ENCODE peak calls at places on chromosomes 5 and 9, in seven cellular contexts. One of them, this sample, is unnamed.

GRCh38 chr5:168186289-168187074 is 105.0 kb upstream of the WWC1 start:
- DNase-seq in substantia nigra: no peak
- DNase-seq in A172: no peak
- DNase-seq in activated effector memory CD4-positive, alpha-beta T cell treated with anti-CD3 and anti-CD28 coated beads, Interleukin-2, amount 50 U/mL, for 16 hours: no peak
- DNase-seq in cardiac fibroblast: no peak
- DNase-seq in frontal cortex: no peak
- DNase-seq in sciatic nerve: no peak
- DNase-seq in this sample: no peak

GRCh38 chr9:133347515-133347984 is 381 bp downstream of the MED22 start:
- DNase-seq in substantia nigra: no peak
- DNase-seq in A172: peak
- DNase-seq in activated effector memory CD4-positive, alpha-beta T cell treated with anti-CD3 and anti-CD28 coated beads, Interleukin-2, amount 50 U/mL, for 16 hours: no peak
- DNase-seq in cardiac fibroblast: peak
- DNase-seq in frontal cortex: no peak
- DNase-seq in sciatic nerve: no peak
- DNase-seq in this sample: peak

GRCh38 chr5:167511-167910 is 23.8 kb upstream of the LRRC14B start:
- DNase-seq in substantia nigra: no peak
- DNase-seq in A172: no peak
- DNase-seq in activated effector memory CD4-positive, alpha-beta T cell treated with anti-CD3 and anti-CD28 coated beads, Interleukin-2, amount 50 U/mL, for 16 hours: peak
- DNase-seq in cardiac fibroblast: no peak
- DNase-seq in frontal cortex: no peak
- DNase-seq in sciatic nerve: peak
- DNase-seq in this sample: no peak

GRCh38 chr5:68333649-68334549 is 118.3 kb downstream of the PIK3R1 start:
- DNase-seq in substantia nigra: no peak
- DNase-seq in A172: peak
- DNase-seq in activated effector memory CD4-positive, alpha-beta T cell treated with anti-CD3 and anti-CD28 coated beads, Interleukin-2, amount 50 U/mL, for 16 hours: no peak
- DNase-seq in cardiac fibroblast: peak
- DNase-seq in frontal cortex: no peak
- DNase-seq in sciatic nerve: no peak
- DNase-seq in this sample: peak

GRCh38 chr5:73902327-73903051 is 276.5 kb downstream of the ARHGEF28 start:
- DNase-seq in substantia nigra: no peak
- DNase-seq in A172: peak
- DNase-seq in activated effector memory CD4-positive, alpha-beta T cell treated with anti-CD3 and anti-CD28 coated beads, Interleukin-2, amount 50 U/mL, for 16 hours: no peak
- DNase-seq in cardiac fibroblast: peak
- DNase-seq in frontal cortex: peak
- DNase-seq in sciatic nerve: no peak
- DNase-seq in this sample: peak

GRCh38 chr5:95238560-95239325 is 46.2 kb downstream of the MCTP1 start:
- DNase-seq in substantia nigra: no peak
- DNase-seq in A172: peak
- DNase-seq in activated effector memory CD4-positive, alpha-beta T cell treated with anti-CD3 and anti-CD28 coated beads, Interleukin-2, amount 50 U/mL, for 16 hours: no peak
- DNase-seq in cardiac fibroblast: peak
- DNase-seq in frontal cortex: peak
- DNase-seq in sciatic nerve: no peak
- DNase-seq in this sample: peak

GRCh38 chr9:4738866-4739586 is 2.0 kb downstream of the AK3 start:
- DNase-seq in substantia nigra: no peak
- DNase-seq in A172: no peak
- DNase-seq in activated effector memory CD4-positive, alpha-beta T cell treated with anti-CD3 and anti-CD28 coated beads, Interleukin-2, amount 50 U/mL, for 16 hours: no peak
- DNase-seq in cardiac fibroblast: no peak
- DNase-seq in frontal cortex: no peak
- DNase-seq in sciatic nerve: no peak
- DNase-seq in this sample: no peak

GRCh38 chr5:112799661-112800060 is 61.4 kb upstream of the SRP19 start:
- DNase-seq in substantia nigra: no peak
- DNase-seq in A172: no peak
- DNase-seq in activated effector memory CD4-positive, alpha-beta T cell treated with anti-CD3 and anti-CD28 coated beads, Interleukin-2, amount 50 U/mL, for 16 hours: no peak
- DNase-seq in cardiac fibroblast: no peak
- DNase-seq in frontal cortex: no peak
- DNase-seq in sciatic nerve: no peak
- DNase-seq in this sample: no peak

GRCh38 chr5:39459091-39459490 is 34.3 kb upstream of the DAB2 start:
- DNase-seq in substantia nigra: no peak
- DNase-seq in A172: no peak
- DNase-seq in activated effector memory CD4-positive, alpha-beta T cell treated with anti-CD3 and anti-CD28 coated beads, Interleukin-2, amount 50 U/mL, for 16 hours: no peak
- DNase-seq in cardiac fibroblast: peak
- DNase-seq in frontal cortex: no peak
- DNase-seq in sciatic nerve: no peak
- DNase-seq in this sample: no peak

GRCh38 chr5:129977810-129978209 is 73.5 kb downstream of the CHSY3 start:
- DNase-seq in substantia nigra: no peak
- DNase-seq in A172: no peak
- DNase-seq in activated effector memory CD4-positive, alpha-beta T cell treated with anti-CD3 and anti-CD28 coated beads, Interleukin-2, amount 50 U/mL, for 16 hours: no peak
- DNase-seq in cardiac fibroblast: no peak
- DNase-seq in frontal cortex: no peak
- DNase-seq in sciatic nerve: no peak
- DNase-seq in this sample: no peak

GRCh38 chr9:97954550-97954989 is 16.6 kb upstream of the HEMGN start:
- DNase-seq in substantia nigra: no peak
- DNase-seq in A172: peak
- DNase-seq in activated effector memory CD4-positive, alpha-beta T cell treated with anti-CD3 and anti-CD28 coated beads, Interleukin-2, amount 50 U/mL, for 16 hours: peak
- DNase-seq in cardiac fibroblast: peak
- DNase-seq in frontal cortex: no peak
- DNase-seq in sciatic nerve: no peak
- DNase-seq in this sample: peak

GRCh38 chr9:27276182-27277030 is 20.5 kb downstream of the EQTN start:
- DNase-seq in substantia nigra: no peak
- DNase-seq in A172: peak
- DNase-seq in activated effector memory CD4-positive, alpha-beta T cell treated with anti-CD3 and anti-CD28 coated beads, Interleukin-2, amount 50 U/mL, for 16 hours: no peak
- DNase-seq in cardiac fibroblast: peak
- DNase-seq in frontal cortex: peak
- DNase-seq in sciatic nerve: no peak
- DNase-seq in this sample: peak

GRCh38 chr5:7755958-7756357 is 95.0 kb downstream of the CFAP90 start:
- DNase-seq in substantia nigra: no peak
- DNase-seq in A172: no peak
- DNase-seq in activated effector memory CD4-positive, alpha-beta T cell treated with anti-CD3 and anti-CD28 coated beads, Interleukin-2, amount 50 U/mL, for 16 hours: no peak
- DNase-seq in cardiac fibroblast: no peak
- DNase-seq in frontal cortex: no peak
- DNase-seq in sciatic nerve: no peak
- DNase-seq in this sample: no peak

GRCh38 chr5:143557061-143557818 is 153.8 kb upstream of the NR3C1 start:
- DNase-seq in substantia nigra: no peak
- DNase-seq in A172: no peak
- DNase-seq in activated effector memory CD4-positive, alpha-beta T cell treated with anti-CD3 and anti-CD28 coated beads, Interleukin-2, amount 50 U/mL, for 16 hours: no peak
- DNase-seq in cardiac fibroblast: peak
- DNase-seq in frontal cortex: no peak
- DNase-seq in sciatic nerve: no peak
- DNase-seq in this sample: no peak

GRCh38 chr9:27407966-27408365 is 111.0 kb upstream of the EQTN start:
- DNase-seq in substantia nigra: no peak
- DNase-seq in A172: peak
- DNase-seq in activated effector memory CD4-positive, alpha-beta T cell treated with anti-CD3 and anti-CD28 coated beads, Interleukin-2, amount 50 U/mL, for 16 hours: no peak
- DNase-seq in cardiac fibroblast: peak
- DNase-seq in frontal cortex: no peak
- DNase-seq in sciatic nerve: no peak
- DNase-seq in this sample: peak

GRCh38 chr5:171806976-171807823 is 21.6 kb downstream of the SMIM23 start:
- DNase-seq in substantia nigra: no peak
- DNase-seq in A172: no peak
- DNase-seq in activated effector memory CD4-positive, alpha-beta T cell treated with anti-CD3 and anti-CD28 coated beads, Interleukin-2, amount 50 U/mL, for 16 hours: no peak
- DNase-seq in cardiac fibroblast: no peak
- DNase-seq in frontal cortex: no peak
- DNase-seq in sciatic nerve: no peak
- DNase-seq in this sample: peak

GRCh38 chr5:133289686-133290367 is 238.0 kb downstream of the HSPA4 start:
- DNase-seq in substantia nigra: no peak
- DNase-seq in A172: no peak
- DNase-seq in activated effector memory CD4-positive, alpha-beta T cell treated with anti-CD3 and anti-CD28 coated beads, Interleukin-2, amount 50 U/mL, for 16 hours: no peak
- DNase-seq in cardiac fibroblast: no peak
- DNase-seq in frontal cortex: no peak
- DNase-seq in sciatic nerve: no peak
- DNase-seq in this sample: no peak

GRCh38 chr9:117796681-117797080 is 92.5 kb downstream of the TLR4 start:
- DNase-seq in substantia nigra: no peak
- DNase-seq in A172: no peak
- DNase-seq in activated effector memory CD4-positive, alpha-beta T cell treated with anti-CD3 and anti-CD28 coated beads, Interleukin-2, amount 50 U/mL, for 16 hours: no peak
- DNase-seq in cardiac fibroblast: peak
- DNase-seq in frontal cortex: no peak
- DNase-seq in sciatic nerve: no peak
- DNase-seq in this sample: no peak

GRCh38 chr9:37920471-37921167 is 16.7 kb upstream of the SLC25A51 start:
- DNase-seq in substantia nigra: no peak
- DNase-seq in A172: no peak
- DNase-seq in activated effector memory CD4-positive, alpha-beta T cell treated with anti-CD3 and anti-CD28 coated beads, Interleukin-2, amount 50 U/mL, for 16 hours: peak
- DNase-seq in cardiac fibroblast: no peak
- DNase-seq in frontal cortex: no peak
- DNase-seq in sciatic nerve: no peak
- DNase-seq in this sample: no peak

GRCh38 chr5:176780951-176781350 is 29.4 kb upstream of the UNC5A start:
- DNase-seq in substantia nigra: no peak
- DNase-seq in A172: no peak
- DNase-seq in activated effector memory CD4-positive, alpha-beta T cell treated with anti-CD3 and anti-CD28 coated beads, Interleukin-2, amount 50 U/mL, for 16 hours: peak
- DNase-seq in cardiac fibroblast: no peak
- DNase-seq in frontal cortex: no peak
- DNase-seq in sciatic nerve: peak
- DNase-seq in this sample: peak

GRCh38 chr5:177431317-177432142 is 5.1 kb downstream of the GRK6 start:
- DNase-seq in substantia nigra: no peak
- DNase-seq in A172: no peak
- DNase-seq in activated effector memory CD4-positive, alpha-beta T cell treated with anti-CD3 and anti-CD28 coated beads, Interleukin-2, amount 50 U/mL, for 16 hours: peak
- DNase-seq in cardiac fibroblast: no peak
- DNase-seq in frontal cortex: no peak
- DNase-seq in sciatic nerve: no peak
- DNase-seq in this sample: peak

GRCh38 chr5:124453221-124454032 is 293.0 kb downstream of the ZNF608 start:
- DNase-seq in substantia nigra: no peak
- DNase-seq in A172: peak
- DNase-seq in activated effector memory CD4-positive, alpha-beta T cell treated with anti-CD3 and anti-CD28 coated beads, Interleukin-2, amount 50 U/mL, for 16 hours: no peak
- DNase-seq in cardiac fibroblast: peak
- DNase-seq in frontal cortex: no peak
- DNase-seq in sciatic nerve: no peak
- DNase-seq in this sample: no peak

GRCh38 chr5:159547466-159548195 is 217.3 kb upstream of the IL12B start:
- DNase-seq in substantia nigra: no peak
- DNase-seq in A172: no peak
- DNase-seq in activated effector memory CD4-positive, alpha-beta T cell treated with anti-CD3 and anti-CD28 coated beads, Interleukin-2, amount 50 U/mL, for 16 hours: no peak
- DNase-seq in cardiac fibroblast: no peak
- DNase-seq in frontal cortex: no peak
- DNase-seq in sciatic nerve: no peak
- DNase-seq in this sample: no peak

GRCh38 chr9:117782931-117783788 is 79.0 kb downstream of the TLR4 start:
- DNase-seq in substantia nigra: peak
- DNase-seq in A172: peak
- DNase-seq in activated effector memory CD4-positive, alpha-beta T cell treated with anti-CD3 and anti-CD28 coated beads, Interleukin-2, amount 50 U/mL, for 16 hours: peak
- DNase-seq in cardiac fibroblast: peak
- DNase-seq in frontal cortex: peak
- DNase-seq in sciatic nerve: peak
- DNase-seq in this sample: peak

GRCh38 chr9:79768199-79768598 is 196.4 kb downstream of the TLE4 start:
- DNase-seq in substantia nigra: no peak
- DNase-seq in A172: no peak
- DNase-seq in activated effector memory CD4-positive, alpha-beta T cell treated with anti-CD3 and anti-CD28 coated beads, Interleukin-2, amount 50 U/mL, for 16 hours: no peak
- DNase-seq in cardiac fibroblast: no peak
- DNase-seq in frontal cortex: no peak
- DNase-seq in sciatic nerve: no peak
- DNase-seq in this sample: no peak

GRCh38 chr5:17123785-17124184 is 93.6 kb upstream of the BASP1 start:
- DNase-seq in substantia nigra: no peak
- DNase-seq in A172: no peak
- DNase-seq in activated effector memory CD4-positive, alpha-beta T cell treated with anti-CD3 and anti-CD28 coated beads, Interleukin-2, amount 50 U/mL, for 16 hours: no peak
- DNase-seq in cardiac fibroblast: peak
- DNase-seq in frontal cortex: no peak
- DNase-seq in sciatic nerve: no peak
- DNase-seq in this sample: no peak

GRCh38 chr5:65076251-65076869 is 307.6 kb downstream of the CWC27 start:
- DNase-seq in substantia nigra: no peak
- DNase-seq in A172: peak
- DNase-seq in activated effector memory CD4-positive, alpha-beta T cell treated with anti-CD3 and anti-CD28 coated beads, Interleukin-2, amount 50 U/mL, for 16 hours: peak
- DNase-seq in cardiac fibroblast: peak
- DNase-seq in frontal cortex: no peak
- DNase-seq in sciatic nerve: no peak
- DNase-seq in this sample: peak

GRCh38 chr9:73148447-73148937 is 3.2 kb upstream of the ANXA1 start:
- DNase-seq in substantia nigra: no peak
- DNase-seq in A172: no peak
- DNase-seq in activated effector memory CD4-positive, alpha-beta T cell treated with anti-CD3 and anti-CD28 coated beads, Interleukin-2, amount 50 U/mL, for 16 hours: no peak
- DNase-seq in cardiac fibroblast: peak
- DNase-seq in frontal cortex: no peak
- DNase-seq in sciatic nerve: no peak
- DNase-seq in this sample: no peak

GRCh38 chr5:91098581-91098980 is 284.5 kb downstream of the ARRDC3 start:
- DNase-seq in substantia nigra: no peak
- DNase-seq in A172: no peak
- DNase-seq in activated effector memory CD4-positive, alpha-beta T cell treated with anti-CD3 and anti-CD28 coated beads, Interleukin-2, amount 50 U/mL, for 16 hours: no peak
- DNase-seq in cardiac fibroblast: peak
- DNase-seq in frontal cortex: no peak
- DNase-seq in sciatic nerve: no peak
- DNase-seq in this sample: no peak

GRCh38 chr5:41408676-41409443 is 101.5 kb downstream of the PLCXD3 start:
- DNase-seq in substantia nigra: no peak
- DNase-seq in A172: peak
- DNase-seq in activated effector memory CD4-positive, alpha-beta T cell treated with anti-CD3 and anti-CD28 coated beads, Interleukin-2, amount 50 U/mL, for 16 hours: no peak
- DNase-seq in cardiac fibroblast: peak
- DNase-seq in frontal cortex: no peak
- DNase-seq in sciatic nerve: no peak
- DNase-seq in this sample: no peak

GRCh38 chr5:136001531-136001930 is 27.3 kb upstream of the TGFBI start:
- DNase-seq in substantia nigra: no peak
- DNase-seq in A172: no peak
- DNase-seq in activated effector memory CD4-positive, alpha-beta T cell treated with anti-CD3 and anti-CD28 coated beads, Interleukin-2, amount 50 U/mL, for 16 hours: no peak
- DNase-seq in cardiac fibroblast: no peak
- DNase-seq in frontal cortex: no peak
- DNase-seq in sciatic nerve: peak
- DNase-seq in this sample: no peak

This sample was measured in dermis blood vessel endothelial cell.